ENCODE peak calls at places on chromosomes 1 and 21, in nine cellular contexts. K is HFFc6; I is body of pancreas; T is activated CD8-positive, alpha-beta memory T cell treated with anti-CD3 and anti-CD28 coated beads, Interleukin-2, amount 50 U/mL, for 48 hours; F is B cell; P is memory B cell; Q is fibroblast of the conjunctiva; L is Caco-2; G is GM03348. Y is an unnamed sample.

GRCh38 chr1:44621841-44622286 is 52.4 kb downstream of the TMEM53 start:
- DNase-seq in K (no peak), I (no peak), T (no peak), F (no peak), P (no peak), Q (no peak), L (no peak), G (peak; percentile 60), Y (no peak)

GRCh38 chr21:41616063-41616591 is 108.2 kb upstream of the TMPRSS2 start:
- DNase-seq in K (peak; percentile 89), I (no peak), T (no peak), F (no peak), P (no peak), Q (no peak), L (no peak), G (peak; percentile 84), Y (no peak)

GRCh38 chr1:21042920-21043605 is 133.6 kb downstream of the EIF4G3 start:
- DNase-seq in K (peak; percentile 41), I (no peak), T (no peak), F (no peak), P (no peak), Q (no peak), L (no peak), G (peak; percentile 47), Y (no peak)

GRCh38 chr1:15328245-15328784 is 81.3 kb downstream of the FHAD1 start:
- DNase-seq in K (no peak), I (peak; percentile 23), T (no peak), F (no peak), P (no peak), Q (no peak), L (no peak), G (no peak), Y (no peak)

GRCh38 chr1:36908096-36908495 is 126.2 kb downstream of the GRIK3 start:
- DNase-seq in K (no peak), I (no peak), T (no peak), F (no peak), P (no peak), Q (no peak), L (no peak), G (no peak), Y (no peak)

GRCh38 chr1:229305402-229305801 is 34.5 kb downstream of the RAB4A start:
- DNase-seq in K (no peak), I (no peak), T (no peak), F (no peak), P (no peak), Q (no peak), L (no peak), G (no peak), Y (no peak)

GRCh38 chr1:24696033-24696755 is 49.1 kb upstream of the CLIC4 start:
- DNase-seq in K (no peak), I (no peak), T (no peak), F (no peak), P (no peak), Q (no peak), L (no peak), G (no peak), Y (no peak)

GRCh38 chr1:204550926-204551325 is 34.7 kb downstream of the MDM4 start:
- DNase-seq in K (no peak), I (no peak), T (no peak), F (no peak), P (no peak), Q (no peak), L (no peak), G (no peak), Y (no peak)

GRCh38 chr1:220378571-220379302 is 106.5 kb upstream of the RAB3GAP2 start:
- DNase-seq in K (no peak), I (no peak), T (no peak), F (no peak), P (no peak), Q (no peak), L (peak; percentile 29), G (no peak), Y (no peak)

GRCh38 chr21:34852438-34852837 is 183.6 kb downstream of the CLIC6 start:
- DNase-seq in K (no peak), I (no peak), T (peak; percentile 13), F (no peak), P (no peak), Q (no peak), L (no peak), G (no peak), Y (no peak)

GRCh38 chr1:156538711-156539440 is 33.5 kb downstream of the IQGAP3 start:
- DNase-seq in K (no peak), I (no peak), T (no peak), F (no peak), P (no peak), Q (no peak), L (no peak), G (no peak), Y (peak; percentile 68)

GRCh38 chr1:68188060-68188538 is 44.2 kb downstream of the WLS start:
- DNase-seq in K (no peak), I (no peak), T (no peak), F (no peak), P (no peak), Q (no peak), L (no peak), G (no peak), Y (no peak)

GRCh38 chr1:182851825-182852224 is 12.7 kb downstream of the DHX9 start:
- DNase-seq in K (no peak), I (no peak), T (no peak), F (no peak), P (no peak), Q (no peak), L (no peak), G (no peak), Y (no peak)

GRCh38 chr1:183808296-183809027 is 3.5 kb downstream of the RGL1 start:
- DNase-seq in K (peak; percentile 43), I (no peak), T (no peak), F (no peak), P (no peak), Q (no peak), L (no peak), G (peak; percentile 16), Y (no peak)

GRCh38 chr21:45256021-45256911 is 31.4 kb downstream of the POFUT2 start:
- DNase-seq in K (no peak), I (no peak), T (peak; percentile 41), F (no peak), P (no peak), Q (no peak), L (no peak), G (no peak), Y (no peak)

GRCh38 chr21:14989359-14989758 is 75.4 kb downstream of the NRIP1 start:
- DNase-seq in K (no peak), I (peak; percentile 30), T (no peak), F (no peak), P (no peak), Q (peak; percentile 12), L (no peak), G (peak; percentile 23), Y (no peak)

GRCh38 chr1:44707959-44708831 is 22.8 kb downstream of the RNU5D-1 start:
- DNase-seq in K (peak; percentile 41), I (peak; percentile 38), T (no peak), F (peak; percentile 65), P (no peak), Q (no peak), L (no peak), G (peak; percentile 78), Y (peak; percentile 39)

GRCh38 chr1:116230712-116231111 is 119.5 kb downstream of the MAB21L3 start:
- DNase-seq in K (no peak), I (no peak), T (no peak), F (no peak), P (no peak), Q (no peak), L (no peak), G (no peak), Y (peak; percentile 46)

GRCh38 chr1:26191739-26192138 is 1.3 kb downstream of the CATSPER4 start:
- DNase-seq in K (no peak), I (no peak), T (no peak), F (no peak), P (no peak), Q (no peak), L (no peak), G (no peak), Y (no peak)

GRCh38 chr1:92839442-92839841 is 7.6 kb downstream of the RPL5 start:
- DNase-seq in K (no peak), I (no peak), T (no peak), F (no peak), P (no peak), Q (no peak), L (no peak), G (no peak), Y (no peak)

GRCh38 chr1:94866178-94866822 is 46.1 kb downstream of the SLC44A3 start:
- DNase-seq in K (peak; percentile 25), I (no peak), T (no peak), F (no peak), P (no peak), Q (no peak), L (no peak), G (peak; percentile 40), Y (peak; percentile 76)

GRCh38 chr1:150696590-150696989 is 364 bp downstream of the GOLPH3L start:
- DNase-seq in K (no peak), I (no peak), T (no peak), F (no peak), P (no peak), Q (no peak), L (no peak), G (peak; percentile 18), Y (peak; percentile 47)

GRCh38 chr1:78440381-78440793 is 50.4 kb upstream of the PTGFR start:
- DNase-seq in K (peak; percentile 53), I (no peak), T (no peak), F (no peak), P (no peak), Q (no peak), L (no peak), G (peak; percentile 43), Y (no peak)

GRCh38 chr21:42362198-42362597 is 4.1 kb downstream of the TFF1 start:
- DNase-seq in K (no peak), I (no peak), T (no peak), F (no peak), P (no peak), Q (no peak), L (no peak), G (no peak), Y (no peak)

GRCh38 chr1:15350551-15351200 is 59.0 kb upstream of the EFHD2 start:
- DNase-seq in K (no peak), I (peak; percentile 33), T (no peak), F (no peak), P (no peak), Q (no peak), L (no peak), G (no peak), Y (no peak)

GRCh38 chr1:51583532-51583931 is 33.4 kb upstream of the OSBPL9 start:
- DNase-seq in K (no peak), I (peak; percentile 42), T (no peak), F (no peak), P (no peak), Q (no peak), L (no peak), G (peak; percentile 80), Y (no peak)

GRCh38 chr1:214516434-214517326 is 34.7 kb downstream of the PTPN14 start:
- DNase-seq in K (no peak), I (no peak), T (no peak), F (no peak), P (no peak), Q (no peak), L (peak; percentile 72), G (no peak), Y (no peak)

GRCh38 chr1:50163674-50164073 is 55.0 kb downstream of the ELAVL4 start:
- DNase-seq in K (no peak), I (no peak), T (no peak), F (no peak), P (no peak), Q (no peak), L (no peak), G (no peak), Y (no peak)

GRCh38 chr1:222861057-222861456 is 46.2 kb downstream of the DISP1 start:
- DNase-seq in K (no peak), I (no peak), T (no peak), F (no peak), P (no peak), Q (no peak), L (no peak), G (no peak), Y (no peak)

GRCh38 chr1:35243681-35244080 is 24.8 kb upstream of the ZMYM4 start:
- DNase-seq in K (no peak), I (peak; percentile 28), T (no peak), F (peak; percentile 15), P (no peak), Q (no peak), L (no peak), G (no peak), Y (no peak)

GRCh38 chr21:42561742-42562141 is 48.1 kb downstream of the SLC37A1 start:
- DNase-seq in K (no peak), I (peak; percentile 51), T (no peak), F (peak; percentile 55), P (no peak), Q (no peak), L (no peak), G (no peak), Y (peak; percentile 43)

Y was measured in NCI-H526.